ENCODE peak calls at places on chromosomes 16 and 17, in ten cellular contexts. Z is prostate gland; G is psoas muscle; I is mesendoderm; V is effector memory CD4-positive, alpha-beta T cell; H is ovary; E is colonic mucosa; A is IMR-90; W is naive thymus-derived CD4-positive, alpha-beta T cell; N is OCI-LY7. T is an unnamed sample.

GRCh38 chr17:76935331-76935730 is 67.1 kb downstream of the MGAT5B start:
- DNase-seq in G (no peak), I (no peak), A (peak; percentile 60), N (no peak), E (no peak), Z (no peak), H (no peak), W (no peak), V (no peak), T (no peak)

GRCh38 chr16:68590201-68590994 is 51.3 kb downstream of the ZFP90 start:
- DNase-seq in H (peak; percentile 85), A (peak; percentile 7), G (peak; percentile 14), I (peak; percentile 85), Z (peak; percentile 63), E (peak; percentile 69), W (peak; percentile 14), N (peak; percentile 34), V (no peak), T (peak; percentile 44)

GRCh38 chr16:89506791-89507191 is 1.4 kb upstream of the SPG7 start:
- DNase-seq in H (no peak), W (no peak), G (no peak), I (no peak), V (no peak), A (no peak), E (no peak), Z (no peak), N (peak; percentile 18), T (no peak)

GRCh38 chr17:39666601-39667261 is 1.5 kb upstream of the PNMT start:
- DNase-seq in E (no peak), W (no peak), Z (no peak), H (no peak), V (no peak), G (peak; percentile 73), N (no peak), I (no peak), A (no peak), T (peak; percentile 79)

GRCh38 chr17:77100009-77100408 is 40.8 kb upstream of the SEC14L1 start:
- DNase-seq in Z (no peak), I (no peak), H (no peak), N (no peak), G (peak; percentile 62), V (no peak), E (peak; percentile 53), W (no peak), A (no peak), T (peak; percentile 58)

GRCh38 chr16:22346463-22346862 is 28.0 kb downstream of the CDR2 start:
- DNase-seq in H (no peak), I (peak; percentile 26), G (no peak), V (no peak), N (no peak), A (no peak), W (no peak), E (no peak), Z (no peak), T (no peak)

GRCh38 chr16:70523621-70524405 is at the start of gene SF3B3:
- DNase-seq in E (peak; percentile 71), A (peak; percentile 24), I (peak; percentile 79), W (peak; percentile 76), Z (peak; percentile 63), H (peak; percentile 72), N (peak; percentile 88), V (peak; percentile 64), G (peak; percentile 72), T (peak; percentile 74)

GRCh38 chr17:2954898-2955445 is 108.4 kb downstream of the OR1D5 start:
- DNase-seq in N (peak; percentile 65), Z (no peak), V (no peak), I (peak; percentile 50), A (peak; percentile 97), W (no peak), G (no peak), H (no peak), E (no peak), T (no peak)

GRCh38 chr17:4249452-4250029 is 14.2 kb downstream of the ANKFY1 start:
- DNase-seq in N (peak; percentile 60), V (no peak), H (no peak), Z (no peak), I (peak; percentile 58), A (peak; percentile 38), W (no peak), E (no peak), G (no peak), T (no peak)

GRCh38 chr17:67386965-67387551 is 10.0 kb downstream of the PITPNC1 start:
- DNase-seq in H (peak; percentile 57), Z (no peak), A (peak; percentile 55), E (peak; percentile 73), N (peak; percentile 56), V (no peak), G (no peak), W (no peak), I (peak; percentile 70), T (peak; percentile 62)

GRCh38 chr16:424033-424622 is 1.3 kb upstream of the RAB11FIP3 start:
- DNase-seq in G (peak; percentile 65), H (peak; percentile 70), E (peak; percentile 58), Z (peak; percentile 91), W (no peak), I (no peak), A (peak; percentile 94), V (no peak), N (no peak), T (no peak)

GRCh38 chr17:46823657-46824056 is 5.2 kb upstream of the WNT3 start:
- DNase-seq in Z (no peak), E (no peak), W (no peak), V (no peak), N (no peak), H (no peak), G (no peak), I (no peak), A (no peak), T (no peak)

GRCh38 chr17:17535957-17536356 is 39.8 kb upstream of the RASD1 start:
- DNase-seq in V (no peak), Z (peak; percentile 78), I (no peak), A (peak; percentile 39), G (peak; percentile 87), W (no peak), E (peak; percentile 37), N (no peak), H (no peak), T (peak; percentile 87)

GRCh38 chr17:29256735-29257466 is 10.2 kb downstream of the CRYBA1 start:
- DNase-seq in H (no peak), W (no peak), N (no peak), A (peak; percentile 53), E (no peak), Z (no peak), V (no peak), I (no peak), G (no peak), T (no peak)

GRCh38 chr17:66633322-66633965 is 201.5 kb upstream of the CACNG5 start:
- DNase-seq in H (no peak), G (no peak), A (peak; percentile 47), N (no peak), E (no peak), W (peak; percentile 13), V (no peak), I (no peak), Z (no peak), T (no peak)

GRCh38 chr16:19116711-19117449 is 3.1 kb downstream of the ITPRIPL2 start:
- DNase-seq in I (no peak), G (no peak), W (no peak), A (peak; percentile 34), E (no peak), Z (no peak), V (no peak), N (peak; percentile 19), H (no peak), T (no peak)
- H3K4me1 ChIP-seq in I (peaks cover 4% of the 10 kb centered on the region), G (peaks cover 59% of the 10 kb centered on the region), W (no peaks in the 10 kb centered on the region), A (peaks cover 35% of the 10 kb centered on the region), E (peaks cover 21% of the 10 kb centered on the region), Z (peaks cover 8% of the 10 kb centered on the region), V (no peaks in the 10 kb centered on the region), N (peaks cover 39% of the 10 kb centered on the region), H (peaks cover 21% of the 10 kb centered on the region), T (peaks cover 43% of the 10 kb centered on the region)

GRCh38 chr17:44820631-44821196 is 9.4 kb downstream of the GJC1 start:
- DNase-seq in V (no peak), E (no peak), G (no peak), N (no peak), Z (no peak), W (no peak), I (peak; percentile 25), A (peak; percentile 91), H (no peak), T (no peak)
- H3K4me3 ChIP-seq in V (no peak overlapping the region), E (no peak overlapping the region), G (no peak overlapping the region), N (no peak overlapping the region), Z (no peak overlapping the region), W (no peak overlapping the region), I (no peak overlapping the region), A (no peak overlapping the region), H (no peak overlapping the region), T (no peak overlapping the region)

GRCh38 chr16:57364143-57364542 is 5.6 kb downstream of the CCL22 start:
- DNase-seq in V (no peak), Z (no peak), W (no peak), E (no peak), I (no peak), A (no peak), N (no peak), G (no peak), H (no peak), T (no peak)

GRCh38 chr16:57358527-57359095 is at the start of gene CCL22:
- DNase-seq in N (no peak), I (no peak), E (no peak), W (no peak), G (no peak), H (no peak), Z (no peak), A (no peak), V (no peak), T (no peak)

GRCh38 chr16:57357330-57358151 is 1.0 kb upstream of the CCL22 start:
- DNase-seq in E (no peak), Z (no peak), V (no peak), H (no peak), W (no peak), A (no peak), I (no peak), N (no peak), G (no peak), T (no peak)

GRCh38 chr16:57360321-57360935 is 1.8 kb downstream of the CCL22 start:
- DNase-seq in V (no peak), N (no peak), W (no peak), G (no peak), Z (no peak), H (no peak), I (no peak), A (no peak), E (no peak), T (no peak)

DNA sequence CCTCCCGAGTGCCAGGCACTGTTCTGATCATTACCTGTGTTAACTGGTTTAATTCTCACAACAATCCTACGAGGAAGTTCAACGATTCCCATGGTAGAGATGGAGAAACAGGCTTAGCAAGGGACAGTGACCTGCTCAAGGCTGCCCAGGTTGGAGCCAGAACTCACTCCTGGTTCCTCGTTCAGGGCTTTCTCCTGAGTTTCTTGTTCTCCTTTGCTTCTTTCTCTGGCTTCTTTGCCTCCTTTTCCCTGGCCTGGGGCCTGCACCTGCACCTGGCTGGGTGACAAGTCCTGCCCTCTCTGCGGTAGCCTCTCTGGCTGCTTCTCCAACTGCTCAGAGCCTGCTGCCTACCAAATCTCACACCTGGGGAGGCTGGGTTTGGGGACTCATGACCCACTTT is 2.8 kb downstream of the CCL22 start:
- DNase-seq in I (no peak), V (no peak), W (no peak), G (no peak), E (no peak), H (no peak), Z (peak; percentile 46), A (no peak), N (no peak), T (no peak)
- H3K27ac ChIP-seq in I (no peak overlapping the region), V (no peak overlapping the region), W (no peak overlapping the region), G (no peak overlapping the region), E (no peak overlapping the region), H (no peak overlapping the region), Z (no peak overlapping the region), A (no peak overlapping the region), N (no peak overlapping the region), T (no peak overlapping the region)

GRCh38 chr16:87953308-87954208 is 2.3 kb downstream of the BANP start:
- DNase-seq in H (no peak), E (no peak), G (no peak), W (no peak), N (no peak), Z (no peak), I (no peak), A (no peak), V (no peak), T (no peak)
- H3K4me1 ChIP-seq in H (peaks cover 6% of the 10 kb centered on the region), E (peaks cover 18% of the 10 kb centered on the region), G (peaks cover 32% of the 10 kb centered on the region), W (peaks cover 59% of the 10 kb centered on the region), N (peaks cover 54% of the 10 kb centered on the region), Z (peaks cover 7% of the 10 kb centered on the region), I (no peaks in the 10 kb centered on the region), A (peaks cover 21% of the 10 kb centered on the region), V (peaks cover 43% of the 10 kb centered on the region), T (peaks cover 54% of the 10 kb centered on the region)

T was measured in heart right ventricle.